ENCODE peak calls at places on chromosomes 16 and 17, in eight cellular contexts. U is ovary, R is AG10803, P is left ventricle myocardium inferior, O is SK-N-SH, H is neural progenitor cell, J is AG04450, K is tibial artery. X is an unnamed sample.

GRCh38 chr16:27795992-27796614 is 246.2 kb downstream of the KATNIP start:
- DNase-seq in R (peak), H (peak), K (no peak), P (peak), U (no peak), O (no peak), J (no peak), X (no peak)

GRCh38 chr17:83068641-83069570 is 10.5 kb upstream of the METRNL start:
- DNase-seq in K (peak), H (no peak), J (no peak), U (no peak), P (no peak), R (no peak), O (no peak), X (no peak)

GRCh38 chr16:12567602-12568001 is 236.1 kb downstream of the CPPED1 start:
- DNase-seq in J (no peak), O (no peak), U (no peak), R (no peak), H (no peak), P (no peak), K (no peak), X (no peak)

GRCh38 chr17:73255671-73256181 is 6.0 kb downstream of the CPSF4L start:
- DNase-seq in H (peak), J (no peak), K (peak), U (peak), P (peak), O (peak), R (peak), X (no peak)

GRCh38 chr16:19717319-19717718 is 708 bp downstream of the KNOP1 start:
- DNase-seq in J (no peak), U (no peak), H (peak), P (no peak), O (no peak), R (peak), K (no peak), X (no peak)

GRCh38 chr17:52148969-52149351 is 9.6 kb downstream of the CA10 start:
- DNase-seq in O (no peak), R (no peak), P (no peak), H (no peak), U (no peak), J (no peak), K (no peak), X (peak)

GRCh38 chr17:33493566-33493965 is 200.5 kb upstream of the ASIC2 start:
- DNase-seq in K (no peak), J (no peak), U (no peak), O (no peak), P (no peak), H (no peak), R (no peak), X (no peak)

GRCh38 chr17:77235370-77236080 is 94.8 kb downstream of the SEC14L1 start:
- DNase-seq in K (no peak), J (peak), U (no peak), H (no peak), O (peak), P (peak), R (peak), X (no peak)

GRCh38 chr16:70682239-70683145 is 3.4 kb downstream of the MTSS2 start:
- DNase-seq in H (no peak), K (no peak), P (peak), U (no peak), J (no peak), R (no peak), O (no peak), X (no peak)
- H3K4me3 ChIP-seq in H (no peak), K (peak), P (peak), U (no peak), J (peak), R (peak), O (no peak), X (peak)

GRCh38 chr17:36703860-36704266 is 102.5 kb downstream of the MRM1 start:
- DNase-seq in R (no peak), J (no peak), K (no peak), O (peak), P (peak), H (peak), U (no peak), X (peak)
- H3K4me3 ChIP-seq in R (no peak), J (peak), K (no peak), O (no peak), P (no peak), H (peak), U (no peak), X (peak)

DNA sequence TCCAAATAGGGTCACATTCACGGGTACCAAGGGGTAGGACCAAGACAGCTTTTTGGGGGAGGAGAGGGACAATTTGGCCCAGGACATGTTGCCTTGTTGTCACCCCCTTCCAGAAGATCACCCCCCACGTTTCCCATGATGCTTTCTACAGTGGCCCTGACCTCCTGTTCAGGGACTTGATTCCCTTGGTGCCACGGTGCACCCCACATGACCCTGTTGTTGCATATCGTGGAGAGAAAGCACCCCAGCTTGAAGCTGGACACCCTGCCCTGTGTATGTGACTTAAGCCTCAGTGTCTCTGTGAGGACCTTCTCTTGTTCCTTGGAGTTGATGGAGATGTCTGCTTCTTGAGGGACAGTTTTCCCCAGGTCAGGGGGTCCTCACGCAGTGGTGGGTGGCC is 12.6 kb downstream of the IL34 start:
- DNase-seq in P (no peak), J (no peak), U (no peak), O (no peak), R (no peak), K (no peak), H (no peak), X (no peak)
- H3K4me3 ChIP-seq in P (no peak), J (no peak), U (no peak), O (no peak), R (no peak), K (no peak), H (no peak), X (no peak)

DNA sequence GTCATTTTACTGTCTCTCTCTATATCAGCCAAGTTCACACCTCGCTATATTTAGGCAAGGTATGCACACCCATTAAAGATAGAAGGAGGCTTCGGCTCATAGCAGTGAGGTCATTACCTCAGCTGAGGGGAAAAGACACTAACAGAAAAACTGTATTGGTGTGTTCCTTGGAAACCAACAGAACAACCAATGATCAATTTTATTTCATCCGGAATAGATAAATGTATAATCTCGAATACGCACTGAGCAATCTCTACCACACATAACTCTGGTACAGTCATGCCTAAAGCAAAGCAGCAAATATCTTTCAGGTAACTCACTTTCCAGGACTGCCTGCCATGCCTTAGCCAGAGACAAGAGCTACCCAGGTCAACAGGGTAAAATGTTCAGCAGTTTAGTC is 109.9 kb upstream of the CORO6 start:
- DNase-seq in O (no peak), K (no peak), H (no peak), P (no peak), R (no peak), U (no peak), J (no peak), X (no peak)
- H3K4me3 ChIP-seq in O (no peak), K (no peak), H (no peak), P (peak), R (no peak), U (no peak), J (no peak), X (no peak)

X was measured in dorsolateral prefrontal cortex.